ENCODE peak calls at places on chromosomes 4 and X, in ten cellular contexts. S, B, R, M, D, I, C, N, X and O are unnamed samples.

GRCh38 chrX:111353810-111354209 is 58.2 kb downstream of the DCX start:
- DNase-seq in D (no peak), C (no peak), S (no peak), N (no peak), B (peak; percentile 88), M (no peak), I (no peak), R (no peak), X (no peak), O (no peak)

GRCh38 chr4:7075962-7076693 is 8.3 kb upstream of the GRPEL1 start:
- DNase-seq in D (no peak), R (no peak), N (no peak), B (no peak), X (no peak), M (no peak), I (no peak), S (no peak), C (no peak), O (no peak)

GRCh38 chr4:100982345-100982744 is 365.0 kb downstream of the PPP3CA start:
- DNase-seq in M (no peak), C (no peak), R (no peak), X (no peak), D (no peak), S (peak; percentile 50), B (peak; percentile 44), N (no peak), I (no peak), O (no peak)

GRCh38 chr4:77453911-77454310 is 151.7 kb upstream of the CXCL13 start:
- DNase-seq in B (no peak), N (no peak), C (no peak), M (no peak), X (no peak), R (no peak), S (no peak), I (no peak), D (no peak), O (no peak)

GRCh38 chrX:115266300-115266699 is 23.2 kb upstream of the LUZP4 start:
- DNase-seq in B (peak; percentile 4), R (no peak), N (no peak), X (no peak), D (no peak), M (no peak), S (no peak), I (no peak), C (no peak), O (no peak)

GRCh38 chr4:109005523-109005922 is 242.7 kb upstream of the ETNPPL start:
- DNase-seq in M (no peak), R (no peak), I (no peak), C (peak; percentile 73), N (no peak), S (peak; percentile 61), B (peak; percentile 61), D (no peak), X (no peak), O (no peak)

GRCh38 chrX:18973527-18974192 is 10.3 kb downstream of the PHKA2 start:
- DNase-seq in I (no peak), S (no peak), R (no peak), C (no peak), D (no peak), M (no peak), B (no peak), X (no peak), N (no peak), O (no peak)

GRCh38 chrX:123976671-123977316 is 15.3 kb downstream of the STAG2 start:
- DNase-seq in B (peak; percentile 58), M (peak; percentile 9), S (peak; percentile 61), I (no peak), X (no peak), N (no peak), R (no peak), D (no peak), C (peak; percentile 47), O (no peak)

GRCh38 chr4:147640331-147640730 is 23.1 kb downstream of the TMEM184C start:
- DNase-seq in C (peak; percentile 59), N (no peak), R (no peak), I (no peak), B (peak; percentile 13), S (no peak), X (no peak), D (no peak), M (no peak), O (no peak)

GRCh38 chr4:25449270-25449669 is 72.2 kb downstream of the ANAPC4 start:
- DNase-seq in N (no peak), R (no peak), D (no peak), S (peak; percentile 21), X (no peak), I (no peak), B (no peak), M (no peak), C (no peak), O (no peak)

GRCh38 chr4:36013206-36013605 is 231.1 kb downstream of the ARAP2 start:
- DNase-seq in I (no peak), X (no peak), S (no peak), D (no peak), B (no peak), N (no peak), R (no peak), M (no peak), C (no peak), O (no peak)

GRCh38 chrX:48475295-48475694 is 704 bp upstream of the FTSJ1 start:
- DNase-seq in D (no peak), B (no peak), N (no peak), S (no peak), M (peak; percentile 15), X (no peak), C (no peak), R (no peak), I (no peak), O (no peak)

GRCh38 chr4:3062466-3062865 is 11.9 kb downstream of the HTT-AS start:
- DNase-seq in D (no peak), X (no peak), C (peak; percentile 76), N (no peak), M (no peak), S (peak; percentile 58), R (no peak), B (peak; percentile 73), I (no peak), O (no peak)

GRCh38 chr4:72567821-72568620 is 1.0 kb downstream of the ADAMTS3 start:
- DNase-seq in S (peak; percentile 64), M (no peak), C (peak; percentile 77), X (peak; percentile 88), B (peak; percentile 83), D (peak; percentile 84), R (no peak), I (peak; percentile 86), N (peak; percentile 83), O (peak; percentile 73)

GRCh38 chr4:150510176-150510875 is 71.6 kb upstream of the MAB21L2 start:
- DNase-seq in D (no peak), I (no peak), M (no peak), R (no peak), S (peak; percentile 94), N (no peak), C (peak; percentile 86), B (peak; percentile 86), X (no peak), O (no peak)

DNA sequence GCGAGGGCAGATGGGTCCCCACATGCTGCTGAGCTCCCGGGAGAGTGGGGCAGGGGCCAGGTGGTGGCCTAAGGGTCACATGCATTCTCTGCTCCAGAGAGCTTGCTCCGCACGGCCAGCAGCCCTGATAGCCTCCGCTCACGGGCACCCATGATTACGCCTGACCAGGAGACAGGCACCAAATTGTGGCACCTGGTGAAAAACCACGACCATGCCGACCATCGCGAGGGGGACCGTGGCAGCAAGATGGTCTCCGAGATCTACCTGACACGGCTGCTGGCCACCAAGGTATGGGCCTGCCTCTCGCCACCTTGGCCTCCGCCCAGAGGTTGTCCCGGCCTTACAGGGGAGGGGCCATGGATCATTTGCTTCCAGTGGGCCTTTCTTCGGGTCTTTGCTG is 9.2 kb downstream of the LAGE3 start:
- DNase-seq in M (no peak), N (no peak), C (no peak), B (no peak), I (no peak), R (no peak), S (no peak), X (no peak), D (no peak), O (no peak)
- TF ChIP-seq CTCF in M (no peak), N (no peak), C (no peak), B (no peak), I (no peak), R (no peak), S (no peak), X (no peak), D (no peak), O (no peak)

DNA sequence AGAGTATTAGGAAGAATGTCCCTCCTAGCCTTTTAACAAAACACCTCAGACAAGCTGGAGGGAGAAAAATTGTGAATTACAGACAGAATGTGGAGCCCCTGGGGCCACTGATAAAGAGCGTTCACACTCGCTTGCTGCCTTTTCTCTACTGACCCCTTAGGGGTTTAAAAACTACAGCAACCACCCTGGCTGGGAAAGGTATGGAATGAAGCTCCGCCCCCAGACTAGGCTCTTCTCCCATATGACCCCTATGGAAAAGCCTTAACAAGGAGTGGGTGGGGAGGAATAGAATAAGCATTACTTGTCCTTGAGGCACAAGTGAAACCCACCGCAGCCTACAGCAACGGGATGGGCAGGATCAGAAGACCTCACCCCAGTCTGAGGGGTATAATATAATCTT is 26.3 kb downstream of the ANKRD50 start:
- DNase-seq in N (no peak), D (no peak), X (peak; percentile 54), R (no peak), S (no peak), M (no peak), B (no peak), I (no peak), C (no peak), O (no peak)
- TF ChIP-seq CTCF in N (no peak), D (no peak), X (no peak), R (no peak), S (no peak), M (no peak), B (no peak), I (no peak), C (no peak), O (no peak)

DNA sequence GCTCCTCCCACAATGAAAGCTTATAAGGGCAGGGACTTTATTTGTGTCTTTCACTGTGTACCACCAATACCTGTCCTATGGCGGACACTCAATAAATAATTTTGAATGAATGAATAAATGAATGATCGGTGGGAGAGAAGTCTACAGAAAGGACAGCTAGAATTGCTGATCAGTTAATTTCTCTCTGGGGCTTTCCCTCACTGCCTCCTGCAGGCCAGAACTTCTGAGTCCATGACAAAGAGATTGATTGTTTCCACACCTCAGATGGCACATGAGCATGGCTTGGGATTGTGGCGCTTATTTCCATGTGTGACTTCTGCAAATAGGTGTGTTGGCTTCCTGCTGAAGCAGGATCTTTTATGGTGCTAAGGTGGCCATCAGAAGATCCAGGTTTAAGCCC is 6.3 kb downstream of the FAM47E start:
- DNase-seq in X (no peak), N (no peak), M (no peak), I (no peak), D (no peak), B (no peak), R (no peak), C (no peak), S (no peak), O (no peak)
- TF ChIP-seq CTCF in X (no peak), N (no peak), M (no peak), I (no peak), D (no peak), B (no peak), R (no peak), C (no peak), S (no peak), O (no peak)

DNA sequence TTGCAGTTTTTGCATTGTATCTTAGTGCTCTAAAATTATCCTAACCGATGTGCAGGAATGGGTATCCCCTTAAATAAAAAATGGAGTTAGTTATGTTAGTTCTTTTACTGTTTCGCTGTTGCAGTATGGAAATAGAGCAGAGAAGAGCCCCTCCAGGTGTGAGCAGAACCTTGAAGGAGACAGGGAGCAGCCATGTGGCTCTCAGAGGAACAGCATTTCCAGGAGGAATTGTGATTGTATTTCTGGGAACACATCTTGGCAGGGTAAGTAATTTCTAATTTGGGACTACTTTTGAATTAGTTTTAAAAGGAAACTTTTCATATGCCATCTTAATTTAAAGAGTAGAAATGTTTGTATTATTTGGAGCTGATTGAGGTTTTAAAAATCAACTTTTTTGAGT is 5.3 kb upstream of the CCDC158 start:
- DNase-seq in B (no peak), N (no peak), X (no peak), C (no peak), S (no peak), M (no peak), D (no peak), R (no peak), I (no peak), O (no peak)
- TF ChIP-seq CTCF in B (peak; percentile 9), N (no peak), X (no peak), C (peak; percentile 6), S (no peak), M (no peak), D (no peak), R (no peak), I (no peak), O (no peak)